ENCODE peak calls at places on chromosomes 5 and 9, in ten cellular contexts. W, H, Y, Q, E, S, X, L, K and O are unnamed samples.

GRCh38 chr5:160071521-160072299 is 47.5 kb downstream of the PWWP2A start:
- DNase-seq in W (peak; percentile 66), H (no peak), Y (no peak), Q (no peak), E (peak; percentile 14), S (no peak), X (no peak), L (no peak), K (no peak), O (no peak)

GRCh38 chr5:132501961-132502931 is 11.7 kb upstream of the IRF1 start:
- DNase-seq in W (peak; percentile 31), H (no peak), Y (no peak), Q (no peak), E (no peak), S (no peak), X (no peak), L (no peak), K (no peak), O (no peak)

GRCh38 chr5:140227046-140227445 is 52.1 kb downstream of the CYSTM1 start:
- DNase-seq in W (no peak), H (no peak), Y (no peak), Q (no peak), E (no peak), S (no peak), X (no peak), L (no peak), K (no peak), O (no peak)

GRCh38 chr5:67182406-67182805 is 14.2 kb downstream of the CD180 start:
- DNase-seq in W (peak; percentile 60), H (no peak), Y (peak; percentile 36), Q (peak; percentile 83), E (peak; percentile 64), S (no peak), X (no peak), L (peak; percentile 73), K (peak; percentile 86), O (no peak)

GRCh38 chr9:89604463-89605180 is at the start of gene GADD45G:
- DNase-seq in W (peak; percentile 98), H (peak; percentile 83), Y (peak; percentile 98), Q (peak; percentile 91), E (peak; percentile 96), S (peak; percentile 87), X (peak; percentile 61), L (peak; percentile 90), K (peak; percentile 92), O (peak; percentile 80)

GRCh38 chr9:36134761-36135505 is 1.6 kb upstream of the GLIPR2 start:
- DNase-seq in W (no peak), H (no peak), Y (no peak), Q (no peak), E (no peak), S (no peak), X (no peak), L (no peak), K (no peak), O (no peak)

GRCh38 chr9:97575673-97576048 is 57.5 kb downstream of the TSTD2 start:
- DNase-seq in W (no peak), H (no peak), Y (no peak), Q (no peak), E (no peak), S (no peak), X (no peak), L (no peak), K (no peak), O (no peak)

GRCh38 chr5:72599519-72600400 is 92.5 kb upstream of the ZNF366 start:
- DNase-seq in W (no peak), H (no peak), Y (no peak), Q (no peak), E (no peak), S (no peak), X (no peak), L (no peak), K (no peak), O (no peak)

GRCh38 chr9:127520941-127521918 is 69.9 kb downstream of the LRSAM1 start:
- DNase-seq in W (peak; percentile 87), H (no peak), Y (no peak), Q (no peak), E (peak; percentile 59), S (no peak), X (no peak), L (no peak), K (peak; percentile 59), O (no peak)

GRCh38 chr5:1765880-1766235 is 33.8 kb downstream of the MRPL36 start:
- DNase-seq in W (no peak), H (no peak), Y (no peak), Q (no peak), E (no peak), S (no peak), X (no peak), L (no peak), K (no peak), O (no peak)

GRCh38 chr5:55636711-55637110 is 75.4 kb downstream of the SLC38A9 start:
- DNase-seq in W (peak; percentile 44), H (no peak), Y (peak; percentile 12), Q (no peak), E (peak; percentile 73), S (no peak), X (no peak), L (peak; percentile 28), K (no peak), O (no peak)

GRCh38 chr5:57478826-57479225 is 3.8 kb downstream of the ACTBL2 start:
- DNase-seq in W (no peak), H (no peak), Y (no peak), Q (no peak), E (no peak), S (no peak), X (no peak), L (no peak), K (no peak), O (no peak)

GRCh38 chr9:113995963-113996362 is 82.1 kb downstream of the AMBP start:
- DNase-seq in W (peak; percentile 17), H (no peak), Y (no peak), Q (no peak), E (no peak), S (no peak), X (no peak), L (no peak), K (no peak), O (no peak)

GRCh38 chr5:161302557-161302956 is 244.0 kb downstream of the GABRB2 start:
- DNase-seq in W (no peak), H (no peak), Y (no peak), Q (no peak), E (no peak), S (no peak), X (no peak), L (no peak), K (no peak), O (no peak)

GRCh38 chr5:56525117-56525516 is 290.2 kb upstream of the MAP3K1 start:
- DNase-seq in W (no peak), H (no peak), Y (no peak), Q (no peak), E (no peak), S (no peak), X (no peak), L (no peak), K (peak; percentile 63), O (no peak)

GRCh38 chr5:423626-424258 is 19.2 kb upstream of the EXOC3 start:
- DNase-seq in W (peak; percentile 31), H (no peak), Y (no peak), Q (no peak), E (no peak), S (no peak), X (no peak), L (peak; percentile 12), K (peak; percentile 41), O (no peak)

GRCh38 chr9:120353501-120353900 is 226.5 kb downstream of the CDK5RAP2 start:
- DNase-seq in W (no peak), H (no peak), Y (no peak), Q (no peak), E (no peak), S (no peak), X (no peak), L (no peak), K (no peak), O (no peak)

GRCh38 chr9:92325269-92325990 is at the start of the genes CENPP and NOL8:
- DNase-seq in W (peak; percentile 85), H (peak; percentile 74), Y (peak; percentile 94), Q (peak; percentile 85), E (peak; percentile 85), S (peak; percentile 92), X (peak; percentile 95), L (peak; percentile 85), K (peak; percentile 92), O (peak; percentile 90)

DNA sequence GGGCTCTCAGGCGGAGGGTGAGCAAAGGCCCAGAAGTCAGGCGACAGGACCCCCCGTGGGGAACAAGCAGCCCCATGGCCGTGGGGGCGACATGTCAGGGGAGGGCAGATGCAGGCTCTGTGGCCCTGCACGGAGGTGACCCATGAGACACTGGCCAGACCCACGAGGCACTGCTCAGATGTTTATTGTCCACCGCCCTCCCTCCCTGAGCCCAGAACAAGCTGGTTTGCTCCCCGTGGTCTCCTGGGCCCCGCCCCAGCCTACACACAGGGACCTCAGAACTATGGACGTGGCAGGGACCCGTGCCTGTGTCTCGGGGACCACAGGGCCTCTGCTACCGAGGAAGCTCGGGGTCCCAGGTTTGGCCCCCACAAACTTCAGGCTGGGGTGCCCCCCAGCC is 1.9 kb downstream of the FUT7 start:
- DNase-seq in W (no peak), H (no peak), Y (no peak), Q (no peak), E (no peak), S (no peak), X (no peak), L (no peak), K (no peak), O (no peak)
- H3K4me3 ChIP-seq in W (no peak overlapping the region), H (peak overlapping the region; percentile 67), Y (no peak overlapping the region), Q (no peak overlapping the region), E (no peak overlapping the region), S (no peak overlapping the region), X (no peak overlapping the region), L (no peak overlapping the region), K (no peak overlapping the region), O (peak overlapping the region; percentile 69)

GRCh38 chr9:99106044-99106375 is 1.1 kb downstream of the TGFBR1 start:
- DNase-seq in W (no peak), H (no peak), Y (no peak), Q (no peak), E (no peak), S (no peak), X (no peak), L (no peak), K (no peak), O (no peak)
- H3K27ac ChIP-seq in W (no peak overlapping the region), H (peak overlapping the region; percentile 47), Y (no peak overlapping the region), Q (no peak overlapping the region), E (no peak overlapping the region), S (no peak overlapping the region), X (no peak overlapping the region), L (peak overlapping the region; percentile 98), K (no peak overlapping the region), O (peak overlapping the region; percentile 72)

GRCh38 chr5:169719360-169720314 is 82.6 kb downstream of the DOCK2 start:
- DNase-seq in W (no peak), H (no peak), Y (no peak), Q (no peak), E (no peak), S (no peak), X (no peak), L (no peak), K (no peak), O (no peak)
- H3K36me3 ChIP-seq in W (no peaks in the 10 kb centered on the region), H (peaks cover 93% of the 10 kb centered on the region), Y (no peaks in the 10 kb centered on the region), Q (peaks cover 97% of the 10 kb centered on the region), E (no peaks in the 10 kb centered on the region), S (peaks cover 2% of the 10 kb centered on the region), X (peaks cover 97% of the 10 kb centered on the region), L (no peaks in the 10 kb centered on the region), K (no peaks in the 10 kb centered on the region), O (peaks cover 39% of the 10 kb centered on the region)

DNA sequence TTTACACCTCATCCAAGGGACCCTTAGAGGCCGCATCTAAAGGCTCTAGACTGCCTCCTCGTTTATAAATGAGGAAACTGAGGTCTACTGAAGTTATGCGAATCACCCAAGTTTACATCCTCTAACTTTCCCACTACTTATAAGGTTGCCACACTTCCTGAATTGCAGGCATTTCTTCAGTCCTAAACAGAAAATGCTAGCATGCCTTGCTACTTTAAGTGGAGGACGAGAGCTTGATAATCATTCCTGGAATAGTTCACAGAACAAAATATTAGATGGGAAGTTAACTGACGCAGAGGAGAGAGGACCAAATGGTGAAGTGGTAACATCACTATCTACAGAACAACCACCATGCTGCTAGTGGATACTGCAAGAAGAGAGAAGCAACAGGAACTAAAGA is 85.8 kb downstream of the GNAQ start:
- DNase-seq in W (no peak), H (no peak), Y (no peak), Q (no peak), E (no peak), S (no peak), X (no peak), L (no peak), K (no peak), O (no peak)
- H3K4me3 ChIP-seq in W (no peak overlapping the region), H (peak overlapping the region; percentile 3), Y (no peak overlapping the region), Q (no peak overlapping the region), E (no peak overlapping the region), S (no peak overlapping the region), X (no peak overlapping the region), L (peak overlapping the region; percentile 11), K (no peak overlapping the region), O (no peak overlapping the region)